ENCODE peak calls at places on chromosomes 4 and X, in six cellular contexts. One of them, this sample, is unnamed.

GRCh38 chrX:14564058-14564457 is 34.7 kb downstream of the GLRA2 start:
- DNase-seq in breast epithelium: no peak
- DNase-seq in GM23248: no peak
- DNase-seq in A549: no peak
- DNase-seq in kidney: no peak
- DNase-seq in mesendoderm: no peak
- DNase-seq in this sample: no peak

GRCh38 chrX:140508958-140509357 is 4.1 kb upstream of the SOX3 start:
- DNase-seq in breast epithelium: no peak
- DNase-seq in GM23248: no peak
- DNase-seq in A549: no peak
- DNase-seq in kidney: no peak
- DNase-seq in mesendoderm: no peak
- DNase-seq in this sample: no peak

GRCh38 chrX:85203461-85203970 is 40.1 kb downstream of the SATL1 start:
- DNase-seq in breast epithelium: no peak
- DNase-seq in GM23248: no peak
- DNase-seq in A549: no peak
- DNase-seq in kidney: peak
- DNase-seq in mesendoderm: no peak
- DNase-seq in this sample: no peak

GRCh38 chr4:3766207-3766790 is at the start of gene ADRA2C:
- DNase-seq in breast epithelium: no peak
- DNase-seq in GM23248: peak
- DNase-seq in A549: peak
- DNase-seq in kidney: no peak
- DNase-seq in mesendoderm: no peak
- DNase-seq in this sample: no peak

GRCh38 chr4:88745581-88746163 is 48.0 kb upstream of the NAP1L5 start:
- DNase-seq in breast epithelium: no peak
- DNase-seq in GM23248: no peak
- DNase-seq in A549: no peak
- DNase-seq in kidney: no peak
- DNase-seq in mesendoderm: no peak
- DNase-seq in this sample: no peak

GRCh38 chr4:113821851-113822250 is 60.3 kb upstream of the CAMK2D start:
- DNase-seq in breast epithelium: no peak
- DNase-seq in GM23248: no peak
- DNase-seq in A549: no peak
- DNase-seq in kidney: no peak
- DNase-seq in mesendoderm: no peak
- DNase-seq in this sample: no peak

GRCh38 chr4:163618845-163619244 is 124.4 kb downstream of the TMA16 start:
- DNase-seq in breast epithelium: no peak
- DNase-seq in GM23248: no peak
- DNase-seq in A549: no peak
- DNase-seq in kidney: no peak
- DNase-seq in mesendoderm: no peak
- DNase-seq in this sample: no peak

GRCh38 chr4:89829470-89830138 is 7.4 kb downstream of the SNCA start:
- DNase-seq in breast epithelium: no peak
- DNase-seq in GM23248: no peak
- DNase-seq in A549: no peak
- DNase-seq in kidney: no peak
- DNase-seq in mesendoderm: no peak
- DNase-seq in this sample: peak

GRCh38 chr4:8235686-8236085 is 33.9 kb upstream of the HTRA3 start:
- DNase-seq in breast epithelium: no peak
- DNase-seq in GM23248: no peak
- DNase-seq in A549: no peak
- DNase-seq in kidney: no peak
- DNase-seq in mesendoderm: no peak
- DNase-seq in this sample: no peak

GRCh38 chr4:98794565-98795205 is 134.2 kb downstream of the EIF4E start:
- DNase-seq in breast epithelium: no peak
- DNase-seq in GM23248: peak
- DNase-seq in A549: no peak
- DNase-seq in kidney: no peak
- DNase-seq in mesendoderm: peak
- DNase-seq in this sample: no peak

GRCh38 chr4:64581422-64581821 is 172.2 kb upstream of the TECRL start:
- DNase-seq in breast epithelium: no peak
- DNase-seq in GM23248: peak
- DNase-seq in A549: peak
- DNase-seq in kidney: no peak
- DNase-seq in mesendoderm: no peak
- DNase-seq in this sample: no peak

GRCh38 chrX:68842781-68843581 is 14.2 kb downstream of the EFNB1 start:
- DNase-seq in breast epithelium: no peak
- DNase-seq in GM23248: no peak
- DNase-seq in A549: no peak
- DNase-seq in kidney: peak
- DNase-seq in mesendoderm: no peak
- DNase-seq in this sample: no peak

GRCh38 chr4:42646999-42647541 is 9.8 kb downstream of the ATP8A1 start:
- DNase-seq in breast epithelium: no peak
- DNase-seq in GM23248: no peak
- DNase-seq in A549: no peak
- DNase-seq in kidney: no peak
- DNase-seq in mesendoderm: no peak
- DNase-seq in this sample: no peak

GRCh38 chrX:125926295-125926694 is 239.8 kb downstream of the DCAF12L2 start:
- DNase-seq in breast epithelium: no peak
- DNase-seq in GM23248: no peak
- DNase-seq in A549: no peak
- DNase-seq in kidney: no peak
- DNase-seq in mesendoderm: no peak
- DNase-seq in this sample: no peak

GRCh38 chrX:63430026-63430425 is 78.9 kb upstream of the SPIN4 start:
- DNase-seq in breast epithelium: no peak
- DNase-seq in GM23248: no peak
- DNase-seq in A549: no peak
- DNase-seq in kidney: no peak
- DNase-seq in mesendoderm: peak
- DNase-seq in this sample: no peak

GRCh38 chrX:118727686-118728339 is 407 bp downstream of the IL13RA1 start:
- DNase-seq in breast epithelium: no peak
- DNase-seq in GM23248: peak
- DNase-seq in A549: peak
- DNase-seq in kidney: peak
- DNase-seq in mesendoderm: peak
- DNase-seq in this sample: no peak

GRCh38 chrX:29862126-29862664 is 353.2 kb upstream of the MAGEB2 start:
- DNase-seq in breast epithelium: no peak
- DNase-seq in GM23248: no peak
- DNase-seq in A549: no peak
- DNase-seq in kidney: no peak
- DNase-seq in mesendoderm: no peak
- DNase-seq in this sample: no peak

GRCh38 chrX:93538575-93538974 is 134.8 kb downstream of the NAP1L3 start:
- DNase-seq in breast epithelium: no peak
- DNase-seq in GM23248: peak
- DNase-seq in A549: no peak
- DNase-seq in kidney: no peak
- DNase-seq in mesendoderm: peak
- DNase-seq in this sample: no peak

GRCh38 chr4:85603437-85604336 is 128.7 kb downstream of the ARHGAP24 start:
- DNase-seq in breast epithelium: no peak
- DNase-seq in GM23248: peak
- DNase-seq in A549: no peak
- DNase-seq in kidney: no peak
- DNase-seq in mesendoderm: no peak
- DNase-seq in this sample: no peak

GRCh38 chrX:94831364-94831763 is 1157.4 kb downstream of the FAM133A start:
- DNase-seq in breast epithelium: no peak
- DNase-seq in GM23248: peak
- DNase-seq in A549: peak
- DNase-seq in kidney: no peak
- DNase-seq in mesendoderm: peak
- DNase-seq in this sample: no peak

GRCh38 chrX:33336783-33337182 is 125.4 kb upstream of the DMD start:
- DNase-seq in breast epithelium: peak
- DNase-seq in GM23248: peak
- DNase-seq in A549: peak
- DNase-seq in kidney: no peak
- DNase-seq in mesendoderm: peak
- DNase-seq in this sample: no peak

GRCh38 chrX:30786374-30786773 is 102.7 kb downstream of the TAB3 start:
- DNase-seq in breast epithelium: no peak
- DNase-seq in GM23248: no peak
- DNase-seq in A549: no peak
- DNase-seq in kidney: no peak
- DNase-seq in mesendoderm: no peak
- DNase-seq in this sample: no peak

GRCh38 chrX:96394566-96394965 is 290.1 kb upstream of the DIAPH2 start:
- DNase-seq in breast epithelium: no peak
- DNase-seq in GM23248: peak
- DNase-seq in A549: no peak
- DNase-seq in kidney: no peak
- DNase-seq in mesendoderm: peak
- DNase-seq in this sample: no peak

GRCh38 chr4:169859366-169860216 is 101.8 kb upstream of the HPF1 start:
- DNase-seq in breast epithelium: no peak
- DNase-seq in GM23248: no peak
- DNase-seq in A549: no peak
- DNase-seq in kidney: no peak
- DNase-seq in mesendoderm: peak
- DNase-seq in this sample: no peak

GRCh38 chrX:101397779-101398178 is 7.0 kb downstream of the RPL36A start:
- DNase-seq in breast epithelium: no peak
- DNase-seq in GM23248: no peak
- DNase-seq in A549: no peak
- DNase-seq in kidney: no peak
- DNase-seq in mesendoderm: peak
- DNase-seq in this sample: no peak

GRCh38 chr4:46844325-46844917 is 64.6 kb downstream of the COX7B2 start:
- DNase-seq in breast epithelium: no peak
- DNase-seq in GM23248: peak
- DNase-seq in A549: peak
- DNase-seq in kidney: no peak
- DNase-seq in mesendoderm: peak
- DNase-seq in this sample: peak

GRCh38 chrX:115650916-115651315 is 89.9 kb downstream of the PLS3 start:
- DNase-seq in breast epithelium: no peak
- DNase-seq in GM23248: peak
- DNase-seq in A549: peak
- DNase-seq in kidney: no peak
- DNase-seq in mesendoderm: peak
- DNase-seq in this sample: peak

GRCh38 chr4:170256807-170257206 is 167.1 kb upstream of the AADAT start:
- DNase-seq in breast epithelium: no peak
- DNase-seq in GM23248: no peak
- DNase-seq in A549: no peak
- DNase-seq in kidney: no peak
- DNase-seq in mesendoderm: no peak
- DNase-seq in this sample: no peak

DNA sequence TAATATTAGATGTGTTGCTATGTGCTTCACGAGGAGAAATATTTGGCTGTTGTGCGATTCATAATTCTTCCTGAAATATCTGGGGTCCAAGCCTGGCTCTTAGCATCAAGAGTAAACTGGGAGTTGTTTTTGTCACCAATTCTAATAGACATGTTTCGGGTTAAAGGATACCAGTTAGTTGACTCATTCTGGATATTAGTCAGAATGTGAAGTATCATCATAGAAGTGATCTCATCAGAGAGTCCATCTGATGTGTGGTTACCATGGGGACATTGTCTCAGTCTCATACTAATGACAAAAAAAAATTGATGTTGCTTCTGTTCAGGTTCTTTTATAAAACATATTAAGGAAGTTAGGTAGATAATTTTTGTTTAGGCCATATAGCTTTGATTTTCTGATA is 57.2 kb upstream of the MTMR1 start:
- DNase-seq in breast epithelium: no peak
- DNase-seq in GM23248: peak
- DNase-seq in A549: peak
- DNase-seq in kidney: no peak
- DNase-seq in mesendoderm: no peak
- DNase-seq in this sample: no peak
- H3K27ac ChIP-seq in breast epithelium: no peak
- H3K27ac ChIP-seq in GM23248: peak
- H3K27ac ChIP-seq in A549: no peak
- H3K27ac ChIP-seq in kidney: no peak
- H3K27ac ChIP-seq in mesendoderm: no peak
- H3K27ac ChIP-seq in this sample: no peak

GRCh38 chr4:158530898-158531297 is 9.2 kb downstream of the RXFP1 start:
- DNase-seq in breast epithelium: no peak
- DNase-seq in GM23248: no peak
- DNase-seq in A549: no peak
- DNase-seq in kidney: no peak
- DNase-seq in mesendoderm: no peak
- DNase-seq in this sample: no peak
- H3K27ac ChIP-seq in breast epithelium: no peak
- H3K27ac ChIP-seq in GM23248: no peak
- H3K27ac ChIP-seq in A549: no peak
- H3K27ac ChIP-seq in kidney: no peak
- H3K27ac ChIP-seq in mesendoderm: no peak
- H3K27ac ChIP-seq in this sample: no peak

GRCh38 chrX:11269996-11270395 is 23.2 kb upstream of the AMELX start:
- DNase-seq in breast epithelium: no peak
- DNase-seq in GM23248: no peak
- DNase-seq in A549: no peak
- DNase-seq in kidney: no peak
- DNase-seq in mesendoderm: peak
- DNase-seq in this sample: no peak
- H3K27ac ChIP-seq in breast epithelium: no peak
- H3K27ac ChIP-seq in GM23248: no peak
- H3K27ac ChIP-seq in A549: no peak
- H3K27ac ChIP-seq in kidney: no peak
- H3K27ac ChIP-seq in mesendoderm: no peak
- H3K27ac ChIP-seq in this sample: no peak

GRCh38 chrX:132875705-132876508 is 82.5 kb downstream of the HS6ST2 start:
- DNase-seq in breast epithelium: no peak
- DNase-seq in GM23248: no peak
- DNase-seq in A549: no peak
- DNase-seq in kidney: no peak
- DNase-seq in mesendoderm: peak
- DNase-seq in this sample: no peak
- H3K27ac ChIP-seq in breast epithelium: no peak
- H3K27ac ChIP-seq in GM23248: no peak
- H3K27ac ChIP-seq in A549: no peak
- H3K27ac ChIP-seq in kidney: no peak
- H3K27ac ChIP-seq in mesendoderm: peak
- H3K27ac ChIP-seq in this sample: no peak

DNA sequence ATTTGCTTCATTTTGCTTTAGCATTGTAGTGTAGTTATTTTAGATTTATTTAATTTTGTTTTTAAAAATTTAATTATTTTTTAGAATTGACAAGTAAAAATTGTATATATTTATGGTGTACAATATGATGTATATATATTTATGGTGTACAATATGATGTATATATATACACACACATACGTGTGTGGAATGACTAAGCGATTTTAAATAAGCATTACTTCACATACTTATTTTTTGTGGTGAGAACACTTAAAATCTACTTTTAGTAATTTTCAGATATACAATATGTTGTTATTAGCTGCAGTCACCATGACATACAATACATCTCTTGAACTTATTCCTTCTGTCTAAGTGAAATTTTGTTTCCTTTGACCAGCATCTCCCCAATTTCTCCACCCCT is 172.9 kb downstream of the SPRY1 start:
- DNase-seq in breast epithelium: no peak
- DNase-seq in GM23248: no peak
- DNase-seq in A549: no peak
- DNase-seq in kidney: no peak
- DNase-seq in mesendoderm: no peak
- DNase-seq in this sample: no peak
- H3K27ac ChIP-seq in breast epithelium: no peak
- H3K27ac ChIP-seq in GM23248: no peak
- H3K27ac ChIP-seq in A549: no peak
- H3K27ac ChIP-seq in kidney: no peak
- H3K27ac ChIP-seq in mesendoderm: no peak
- H3K27ac ChIP-seq in this sample: no peak

This sample was measured in dorsolateral prefrontal cortex.